ENCODE peak calls at places on chromosome 7, in seven cellular contexts. D is mammary epithelial cell, H is foreskin fibroblast, W is upper lobe of right lung, G is cardiac fibroblast, T is Caco-2, N is brain microvascular endothelial cell. Z is an unnamed sample.

GRCh38 chr7:139799586-139799985 is 21.8 kb upstream of the HIPK2 start:
- DNase-seq in W (no peak), D (no peak), T (no peak), N (no peak), H (no peak), G (no peak), Z (no peak)

GRCh38 chr7:92750961-92751360 is 85.4 kb downstream of the CDK6 start:
- DNase-seq in D (no peak), N (no peak), G (peak), W (no peak), T (no peak), H (no peak), Z (no peak)

GRCh38 chr7:158274996-158275395 is 312.6 kb downstream of the PTPRN2 start:
- DNase-seq in G (no peak), W (peak), D (no peak), T (no peak), N (no peak), H (no peak), Z (no peak)

GRCh38 chr7:39659356-39660013 is 36.1 kb downstream of the RALA start:
- DNase-seq in H (no peak), N (no peak), T (no peak), D (no peak), W (no peak), G (no peak), Z (no peak)

GRCh38 chr7:35908305-35909223 is 107.7 kb downstream of the SEPTIN7 start:
- DNase-seq in N (no peak), G (no peak), D (no peak), W (no peak), T (no peak), H (no peak), Z (no peak)

GRCh38 chr7:124840435-124840834 is 74.8 kb upstream of the GPR37 start:
- DNase-seq in D (no peak), T (no peak), H (no peak), W (no peak), N (no peak), G (no peak), Z (no peak)

GRCh38 chr7:25830986-25831558 is 320.9 kb upstream of the NFE2L3 start:
- DNase-seq in T (no peak), H (no peak), D (no peak), N (no peak), G (no peak), W (no peak), Z (no peak)

GRCh38 chr7:116705419-116705818 is 33.4 kb downstream of the MET start:
- DNase-seq in W (no peak), G (no peak), H (no peak), D (no peak), N (no peak), T (no peak), Z (no peak)

GRCh38 chr7:45236666-45237065 is 79.1 kb downstream of the RAMP3 start:
- DNase-seq in G (peak), N (peak), H (no peak), T (no peak), D (no peak), W (no peak), Z (no peak)

GRCh38 chr7:155131090-155131489 is 61.0 kb downstream of the HTR5A start:
- DNase-seq in D (no peak), T (no peak), W (no peak), G (no peak), H (no peak), N (no peak), Z (no peak)

GRCh38 chr7:106723398-106723797 is 62.4 kb upstream of the CCDC71L start:
- DNase-seq in W (no peak), G (no peak), T (no peak), N (no peak), D (no peak), H (no peak), Z (no peak)

GRCh38 chr7:135160098-135160857 is 10.2 kb downstream of the CYREN start:
- DNase-seq in T (no peak), G (peak), N (peak), W (no peak), D (no peak), H (no peak), Z (no peak)

GRCh38 chr7:31696270-31696669 is 9.3 kb downstream of the PPP1R17 start:
- DNase-seq in G (no peak), N (no peak), W (no peak), T (no peak), H (no peak), D (no peak), Z (no peak)

GRCh38 chr7:30896783-30897617 is 14.7 kb upstream of the AQP1 start:
- DNase-seq in T (peak), G (no peak), H (no peak), W (peak), N (no peak), D (no peak), Z (peak)

GRCh38 chr7:96045919-96046318 is 273.6 kb downstream of the DYNC1I1 start:
- DNase-seq in W (no peak), T (no peak), H (no peak), G (no peak), N (no peak), D (no peak), Z (no peak)

GRCh38 chr7:158856883-158857668 is 718 bp downstream of the DYNC2I1 start:
- DNase-seq in D (no peak), N (no peak), G (no peak), T (no peak), W (no peak), H (no peak), Z (no peak)

GRCh38 chr7:122316467-122317394 is 12.2 kb upstream of the FEZF1 start:
- DNase-seq in N (no peak), D (no peak), G (peak), H (no peak), T (peak), W (no peak), Z (peak)
- H3K4me3 ChIP-seq in N (no peak), D (no peak), G (no peak), H (no peak), T (peak), W (no peak), Z (no peak)

GRCh38 chr7:42237162-42237821 is at the start of gene GLI3:
- DNase-seq in G (peak), T (peak), D (peak), W (peak), N (peak), H (peak), Z (peak)

GRCh38 chr7:42236266-42237161 is 495 bp downstream of the GLI3 start:
- DNase-seq in N (peak), D (peak), H (peak), W (peak), T (peak), G (peak), Z (peak)

GRCh38 chr7:42237891-42238531 is 1.0 kb upstream of the GLI3 start:
- DNase-seq in T (no peak), N (no peak), H (peak), W (peak), G (peak), D (no peak), Z (peak)

GRCh38 chr7:42240416-42240815 is 3.4 kb upstream of the GLI3 start:
- DNase-seq in T (no peak), W (no peak), G (no peak), N (no peak), D (no peak), H (no peak), Z (no peak)

DNA sequence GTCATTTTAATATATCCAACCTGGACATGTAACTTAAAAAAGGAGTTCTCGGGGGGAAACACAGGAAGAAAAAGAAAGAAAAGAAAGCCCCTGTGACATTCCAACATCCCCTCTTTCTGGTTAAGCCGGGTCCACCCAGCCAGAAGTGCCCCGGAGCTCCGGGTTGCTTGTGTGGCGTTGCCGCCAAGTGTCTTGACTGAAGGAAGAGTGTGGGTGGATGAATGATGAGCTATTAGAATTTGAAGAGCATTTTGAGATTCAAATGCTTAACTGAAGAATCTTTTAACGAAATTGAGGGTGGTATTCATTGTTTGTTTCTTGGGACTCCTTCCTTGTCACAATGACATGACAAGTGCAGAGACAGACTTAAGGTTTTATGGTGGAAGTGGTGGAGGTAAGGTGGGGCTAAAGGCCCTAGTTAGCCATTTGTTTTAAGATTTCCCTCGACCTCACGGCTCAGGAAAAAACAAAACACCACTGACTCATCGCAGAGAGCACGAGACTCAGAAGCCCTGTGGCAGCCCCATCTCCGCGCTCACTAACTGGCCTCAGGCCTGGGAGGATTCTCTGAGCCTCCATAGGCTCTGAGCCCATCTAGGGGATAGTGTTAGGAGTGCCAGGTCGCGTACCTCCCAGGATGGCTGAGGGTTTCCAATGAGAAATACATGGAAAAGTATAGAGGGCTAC is 1.8 kb upstream of the GLI3 start:
- DNase-seq in T (no peak), H (peak), W (no peak), N (peak), D (peak), G (peak), Z (no peak)
- H3K4me3 ChIP-seq in T (no peak), H (peak), W (no peak), N (no peak), D (no peak), G (no peak), Z (no peak)

GRCh38 chr7:151115836-151116418 is 29.7 kb downstream of the AGAP3 start:
- DNase-seq in H (no peak), T (no peak), D (peak), N (no peak), W (peak), G (no peak), Z (peak)
- H3K4me3 ChIP-seq in H (no peak), T (no peak), D (peak), N (peak), W (peak), G (no peak), Z (no peak)

DNA sequence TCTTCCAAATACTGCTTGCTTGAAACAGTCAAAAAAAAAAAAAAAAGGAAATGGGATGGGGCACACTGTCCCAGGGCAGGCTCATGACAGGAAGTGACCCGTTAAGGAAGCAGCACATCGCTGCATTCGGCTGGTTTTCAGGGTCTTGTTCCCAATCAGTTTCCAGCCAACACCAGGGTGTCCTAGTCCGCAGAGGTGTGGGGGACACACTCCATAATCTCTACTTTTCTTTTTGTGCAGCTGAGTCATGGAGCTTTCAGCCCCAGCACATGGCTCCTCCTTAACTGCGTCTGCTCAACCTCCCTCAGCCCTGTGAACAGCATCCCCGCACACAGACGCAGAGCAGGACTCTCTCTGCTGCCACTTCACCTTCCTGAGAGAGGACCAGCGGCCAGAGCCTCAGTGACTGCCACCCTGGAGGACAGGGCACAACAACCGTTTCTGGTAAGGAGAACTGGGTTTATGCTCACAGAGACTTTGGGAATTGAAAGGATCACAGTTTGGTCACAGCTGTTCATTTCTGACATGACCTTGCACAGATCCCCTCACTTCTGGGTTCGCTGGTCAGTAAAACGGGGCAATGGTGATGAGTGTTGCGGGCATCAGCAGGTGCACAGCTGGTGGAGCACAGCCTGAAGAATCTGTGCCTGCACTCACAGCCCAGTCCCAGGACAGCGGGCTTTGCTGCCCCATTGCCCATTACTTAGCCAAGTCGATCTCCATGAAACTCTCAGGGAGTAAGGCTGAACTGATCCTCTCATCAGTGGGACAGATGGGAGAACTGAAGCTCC is at the start of gene GIMAP5:
- DNase-seq in W (no peak), N (no peak), G (no peak), D (no peak), T (no peak), H (no peak), Z (no peak)
- H3K4me3 ChIP-seq in W (peak), N (no peak), G (no peak), D (no peak), T (no peak), H (no peak), Z (no peak)

DNA sequence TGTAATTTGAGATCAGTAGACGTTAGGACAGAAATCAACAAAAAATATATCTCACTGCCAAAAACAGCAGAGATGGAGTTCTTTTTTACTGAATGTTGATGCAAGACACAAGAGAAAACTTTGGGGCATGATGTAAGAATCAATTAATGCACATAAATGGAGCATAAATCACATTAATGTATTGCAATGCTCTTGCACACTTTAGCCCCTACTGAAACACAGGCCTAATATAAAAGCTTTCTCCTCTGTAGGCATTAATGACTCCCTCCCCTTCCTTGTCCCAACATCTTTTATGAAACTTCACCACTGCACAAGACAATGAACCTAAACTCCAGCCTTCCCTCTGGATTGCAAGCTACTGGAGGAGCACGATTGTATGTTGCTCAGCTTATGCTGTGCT is 58.8 kb downstream of the CACNA2D1 start:
- DNase-seq in N (no peak), T (no peak), W (no peak), D (no peak), G (no peak), H (no peak), Z (no peak)
- H3K4me3 ChIP-seq in N (no peak), T (no peak), W (no peak), D (no peak), G (no peak), H (no peak), Z (no peak)

GRCh38 chr7:99409814-99410213 is 1.0 kb downstream of the BUD31 start:
- DNase-seq in D (no peak), T (no peak), N (no peak), W (no peak), G (no peak), H (no peak), Z (no peak)
- H3K4me3 ChIP-seq in D (peak), T (peak), N (peak), W (peak), G (peak), H (peak), Z (no peak)

GRCh38 chr7:2979276-2979675 is 64.4 kb downstream of the CARD11 start:
- DNase-seq in G (no peak), H (no peak), W (peak), D (no peak), T (no peak), N (no peak), Z (no peak)
- H3K4me3 ChIP-seq in G (no peak), H (no peak), W (peak), D (no peak), T (no peak), N (no peak), Z (no peak)

DNA sequence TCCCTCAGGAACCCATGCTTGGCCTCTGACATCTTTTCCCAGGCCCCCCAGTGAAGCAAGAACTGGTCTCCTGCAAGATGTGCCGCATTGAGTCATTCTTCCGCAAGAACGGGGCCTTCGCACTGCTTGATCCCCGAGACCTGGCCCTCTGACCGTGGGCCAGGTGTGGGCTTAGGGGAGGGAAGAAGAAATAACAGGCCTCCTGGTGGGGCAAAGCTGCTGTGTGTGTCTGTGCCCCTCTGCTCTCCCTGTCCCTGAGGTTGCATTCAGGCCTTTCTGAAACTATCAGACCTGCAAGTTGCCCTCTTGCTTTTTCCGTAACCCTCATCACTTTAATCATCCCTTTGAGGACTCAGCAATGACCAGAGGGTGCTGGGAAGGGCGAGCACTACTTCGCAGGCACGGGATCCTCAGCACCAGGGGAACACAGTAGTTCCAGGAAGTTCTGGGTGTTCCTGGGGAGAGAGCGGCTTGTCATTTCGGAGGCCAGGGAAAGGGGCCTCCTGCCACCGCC is 6.0 kb downstream of the ATP6V1F start:
- DNase-seq in G (no peak), W (no peak), T (no peak), N (no peak), D (no peak), H (no peak), Z (no peak)
- H3K4me3 ChIP-seq in G (no peak), W (peak), T (peak), N (peak), D (peak), H (no peak), Z (peak)

GRCh38 chr7:111756687-111757178 is 194.4 kb upstream of the IMMP2L start:
- DNase-seq in N (no peak), W (peak), H (peak), T (no peak), G (peak), D (peak), Z (peak)
- H3K4me3 ChIP-seq in N (peak), W (no peak), H (peak), T (no peak), G (peak), D (peak), Z (no peak)